ENCODE peak calls at places on chromosomes 3 and 15, in four cellular contexts. O is RWPE2, Y is uterus, P is A549. L is an unnamed sample.

GRCh38 chr15:34514251-34514760 is 69.1 kb downstream of the GOLGA8B start:
- DNase-seq in P (peak; percentile 38), Y (peak; percentile 47), O (no peak), L (no peak)

GRCh38 chr3:125186800-125187598 is 25.5 kb downstream of the SLC12A8 start:
- DNase-seq in O (no peak), Y (no peak), P (no peak), L (no peak)

GRCh38 chr3:46213201-46213600 is 5.1 kb upstream of the CCR1 start:
- DNase-seq in P (no peak), Y (no peak), O (no peak), L (no peak)

GRCh38 chr3:196654691-196655090 is 15.2 kb downstream of the NRROS start:
- DNase-seq in O (no peak), Y (no peak), P (no peak), L (no peak)

GRCh38 chr15:58457466-58457965 is 25.7 kb downstream of the LIPC start:
- DNase-seq in O (no peak), Y (no peak), P (no peak), L (no peak)

GRCh38 chr3:198109883-198110282 is 149.9 kb downstream of the LMLN start:
- DNase-seq in P (no peak), Y (no peak), O (no peak), L (no peak)

GRCh38 chr3:178474526-178474925 is 61.7 kb upstream of the KCNMB2 start:
- DNase-seq in O (no peak), P (no peak), Y (no peak), L (no peak)

GRCh38 chr3:133383175-133383574 is 16.7 kb upstream of the BFSP2 start:
- DNase-seq in Y (no peak), O (no peak), P (no peak), L (no peak)

GRCh38 chr15:39075756-39076341 is 505.0 kb upstream of the THBS1 start:
- DNase-seq in O (no peak), Y (no peak), P (no peak), L (no peak)

GRCh38 chr15:39075311-39075710 is 505.6 kb upstream of the THBS1 start:
- DNase-seq in Y (no peak), P (no peak), O (no peak), L (no peak)

GRCh38 chr15:39077998-39078397 is 502.9 kb upstream of the THBS1 start:
- DNase-seq in O (no peak), P (no peak), Y (no peak), L (no peak)

GRCh38 chr15:39083213-39083612 is 497.7 kb upstream of the THBS1 start:
- DNase-seq in P (no peak), Y (no peak), O (no peak), L (no peak)

GRCh38 chr15:39079296-39079834 is 501.5 kb upstream of the THBS1 start:
- DNase-seq in Y (no peak), P (peak; percentile 19), O (peak; percentile 96), L (no peak)
- H3K27ac ChIP-seq in Y (no peak overlapping the region), P (peak overlapping the region; percentile 80), O (peak overlapping the region; percentile 79), L (no peak overlapping the region)

DNA sequence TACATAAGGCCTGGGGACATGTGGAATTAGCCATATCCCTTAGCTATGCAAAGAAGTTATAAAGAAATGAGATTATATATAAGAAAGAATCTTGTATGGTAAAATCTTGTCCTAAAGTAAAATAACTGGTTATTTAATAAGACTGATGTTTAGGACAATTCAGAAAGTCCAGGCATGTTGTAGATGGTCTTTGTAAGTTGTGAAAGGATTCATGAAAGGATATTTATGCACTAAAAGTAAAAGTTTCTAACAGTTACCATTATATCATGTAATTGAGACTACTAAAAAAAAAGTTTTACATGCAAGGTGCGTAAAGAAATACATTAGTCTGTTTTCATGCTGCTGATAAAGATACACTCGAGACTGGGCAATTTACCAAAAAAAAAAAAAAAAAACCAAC is 146.3 kb downstream of the FMN1 start:
- DNase-seq in Y (no peak), P (no peak), O (no peak), L (no peak)
- H3K9me3 ChIP-seq in Y (no peaks in the 10 kb centered on the region), P (peaks cover 30% of the 10 kb centered on the region), O (peaks cover 18% of the 10 kb centered on the region), L (no peaks in the 10 kb centered on the region)

DNA sequence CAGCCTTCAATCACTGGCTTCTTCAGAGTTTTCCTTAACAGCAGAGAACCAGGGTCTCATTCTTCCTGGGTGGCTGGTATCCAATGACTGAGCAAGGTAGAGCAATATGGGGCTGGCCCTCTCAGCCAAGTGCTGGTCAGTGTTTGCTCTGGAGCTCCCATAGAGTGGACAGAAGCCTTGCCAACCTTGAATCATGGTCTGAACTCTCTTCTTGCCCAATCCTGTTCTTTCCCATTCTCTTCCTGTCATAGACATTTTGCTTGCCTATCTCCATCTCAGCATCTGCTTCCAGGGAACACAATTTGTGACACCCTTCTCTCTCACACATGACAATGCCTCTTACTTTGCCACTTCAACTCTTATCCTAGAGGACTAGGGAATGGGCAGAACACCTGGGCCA is 245.6 kb upstream of the PEX5L start:
- DNase-seq in O (no peak), P (no peak), Y (no peak), L (no peak)
- H3K4me3 ChIP-seq in O (no peak overlapping the region), P (no peak overlapping the region), Y (no peak overlapping the region), L (no peak overlapping the region)

GRCh38 chr15:80247320-80247719 is 4.7 kb downstream of the CTXND1 start:
- DNase-seq in Y (no peak), O (no peak), P (no peak), L (no peak)

GRCh38 chr15:80249973-80250372 is 2.0 kb downstream of the CTXND1 start:
- DNase-seq in P (no peak), Y (no peak), O (no peak), L (no peak)

GRCh38 chr15:80251505-80252280 is at the start of gene CTXND1:
- DNase-seq in O (peak; percentile 60), Y (no peak), P (no peak), L (peak; percentile 51)

GRCh38 chr15:80250614-80251504 is 1.2 kb downstream of the CTXND1 start:
- DNase-seq in P (no peak), O (no peak), Y (no peak), L (no peak)

GRCh38 chr15:80252281-80252619 is 237 bp upstream of the CTXND1 start:
- DNase-seq in Y (no peak), P (no peak), O (no peak), L (no peak)
- H3K27ac ChIP-seq in Y (no peak overlapping the region), P (peak overlapping the region; percentile 43), O (no peak overlapping the region), L (no peak overlapping the region)

DNA sequence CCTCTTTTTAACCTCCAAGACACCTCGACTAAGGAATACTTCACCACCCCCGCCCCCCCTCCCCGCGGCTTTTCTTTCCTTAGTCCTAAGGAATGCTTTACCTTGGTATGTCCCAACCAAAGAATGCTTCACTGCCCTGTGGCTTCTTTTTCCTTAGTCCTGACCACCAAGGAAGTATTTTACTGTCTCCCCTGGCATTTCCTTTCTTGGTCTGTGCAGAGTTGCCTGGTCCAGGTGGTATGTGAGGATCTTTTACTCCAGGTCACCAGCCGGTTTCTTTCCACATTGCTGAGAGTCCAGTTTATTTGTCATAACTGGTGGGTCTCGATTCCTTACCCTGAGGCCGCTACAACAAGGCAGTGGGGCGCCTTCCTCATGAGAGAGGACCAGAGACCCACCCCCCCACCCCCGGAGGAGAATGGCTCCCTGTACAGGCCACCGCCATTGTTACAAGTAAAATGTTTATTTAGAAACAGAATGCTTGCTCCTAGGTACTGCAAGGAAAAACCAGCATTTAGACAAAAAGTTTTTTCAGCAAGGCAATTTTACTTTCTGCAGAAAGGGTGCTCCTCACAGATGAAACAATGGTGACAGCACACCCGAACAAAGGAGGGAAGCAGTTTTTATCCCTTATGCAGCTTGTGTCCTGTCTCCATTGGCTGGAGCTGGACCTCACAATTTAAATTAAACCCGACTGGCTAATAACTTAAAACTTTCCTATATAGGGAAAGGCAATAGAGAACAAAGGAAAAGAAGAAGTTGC is 23.1 kb upstream of the MTHFS start:
- DNase-seq in O (no peak), Y (no peak), P (no peak), L (no peak)
- H3K9me3 ChIP-seq in O (peaks cover 50% of the 10 kb centered on the region), Y (no peaks in the 10 kb centered on the region), P (peaks cover 69% of the 10 kb centered on the region), L (peaks cover 60% of the 10 kb centered on the region)

L was measured in ascending aorta.